ENCODE peak calls at places on chromosomes 4 and X, in four cellular contexts. G is K562, D is HL-60, Y is H1. E is an unnamed sample.

GRCh38 chr4:159503243-159503642 is 400.4 kb downstream of the RAPGEF2 start:
- DNase-seq in G (no peak), D (no peak), Y (peak; percentile 23), E (no peak)

GRCh38 chrX:118632862-118633261 is 94.5 kb upstream of the IL13RA1 start:
- DNase-seq in G (no peak), D (no peak), Y (no peak), E (no peak)

GRCh38 chrX:108332281-108332680 is 105.9 kb downstream of the COL4A6 start:
- DNase-seq in G (no peak), D (no peak), Y (no peak), E (no peak)

GRCh38 chrX:45351478-45351877 is 150.8 kb upstream of the DIPK2B start:
- DNase-seq in G (no peak), D (no peak), Y (no peak), E (no peak)

GRCh38 chr4:181796502-181796901 is 446.7 kb upstream of the TENM3 start:
- DNase-seq in G (no peak), D (no peak), Y (no peak), E (no peak)

GRCh38 chrX:43003204-43003565 is 225.2 kb upstream of the PPP1R2C start:
- DNase-seq in G (no peak), D (no peak), Y (no peak), E (no peak)

GRCh38 chrX:153539171-153539978 is 21.9 kb downstream of the ATP2B3 start:
- DNase-seq in G (peak; percentile 73), D (peak; percentile 22), Y (peak; percentile 31), E (peak; percentile 56)

GRCh38 chr4:138522366-138522765 is 280.2 kb upstream of the SLC7A11 start:
- DNase-seq in G (peak; percentile 24), D (no peak), Y (no peak), E (no peak)

GRCh38 chrX:10630320-10630719 is 9.9 kb upstream of the MID1 start:
- DNase-seq in G (no peak), D (no peak), Y (no peak), E (no peak)

GRCh38 chrX:124028177-124028576 is 66.7 kb downstream of the STAG2 start:
- DNase-seq in G (no peak), D (no peak), Y (no peak), E (no peak)

GRCh38 chr4:173530326-173531062 is 465 bp upstream of the HAND2 start:
- DNase-seq in G (no peak), D (no peak), Y (no peak), E (no peak)

GRCh38 chr4:173531085-173531965 is 1.3 kb upstream of the HAND2 start:
- DNase-seq in G (no peak), D (no peak), Y (no peak), E (no peak)

GRCh38 chr4:173527103-173527876 is 2.7 kb downstream of the HAND2 start:
- DNase-seq in G (no peak), D (no peak), Y (no peak), E (no peak)

GRCh38 chr4:173528378-173529321 is 1.4 kb downstream of the HAND2 start:
- DNase-seq in G (no peak), D (no peak), Y (no peak), E (no peak)

DNA sequence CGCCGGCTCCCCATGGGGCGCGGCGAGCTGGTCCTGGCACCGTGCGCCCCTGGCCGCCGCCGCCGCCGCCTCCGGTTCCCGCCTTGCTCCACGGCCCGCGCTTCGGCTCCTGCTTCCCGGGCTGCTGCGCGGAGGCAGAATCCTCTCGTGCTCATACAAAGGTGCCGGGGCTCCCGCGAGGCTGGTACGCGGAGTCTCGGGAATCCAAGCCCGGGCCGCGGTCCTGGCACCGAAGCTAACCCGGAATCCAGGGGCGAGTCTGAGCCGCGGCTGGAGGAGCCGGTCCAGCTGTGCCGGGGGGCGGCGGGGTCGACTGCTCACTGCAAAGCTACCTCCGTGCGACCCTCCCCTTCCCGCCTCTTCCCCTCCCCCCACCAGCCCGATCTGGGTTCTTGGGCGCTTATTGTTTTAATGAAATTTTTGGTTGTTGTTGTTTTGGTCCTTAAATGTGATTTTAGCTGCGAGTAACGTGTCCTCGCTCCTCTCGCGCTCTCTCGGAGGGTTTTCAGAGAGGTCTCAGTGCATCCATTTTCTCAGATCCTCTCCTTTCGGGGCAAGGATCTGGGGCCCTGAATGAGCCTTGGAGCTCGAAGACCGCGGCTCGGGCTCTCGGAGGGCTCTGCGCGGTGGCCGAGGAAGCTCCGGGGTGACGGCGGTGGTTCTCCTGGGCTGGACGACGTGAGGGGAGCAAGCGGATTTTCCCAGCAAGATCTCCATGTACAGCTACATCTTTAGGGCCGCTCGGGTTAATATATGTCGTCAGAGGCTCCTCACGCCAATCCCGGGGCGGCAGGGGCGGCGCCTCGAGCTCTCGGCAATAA is at the start of gene HAND2:
- DNase-seq in G (peak; percentile 59), D (no peak), Y (no peak), E (no peak)
- H3K4me3 ChIP-seq in G (peak within 1 kb of the TSS; percentile 51), D (peak within 1 kb of the TSS; percentile 47), Y (peak within 1 kb of the TSS; percentile 40), E (peak within 1 kb of the TSS; percentile 59)

GRCh38 chr4:128635141-128635911 is 174.2 kb upstream of the JADE1 start:
- DNase-seq in G (peak; percentile 41), D (no peak), Y (no peak), E (no peak)
- TF ChIP-seq POLR2AphosphoS5 in G (no peak), D (no peak), Y (no peak), E (peak; percentile 45)

GRCh38 chr4:186069734-186070133 is 778 bp downstream of the TLR3 start:
- DNase-seq in G (no peak), D (no peak), Y (no peak), E (no peak)
- H3K4me3 ChIP-seq in G (no peak overlapping the region), D (no peak overlapping the region), Y (no peak overlapping the region), E (peak overlapping the region; percentile 68)

DNA sequence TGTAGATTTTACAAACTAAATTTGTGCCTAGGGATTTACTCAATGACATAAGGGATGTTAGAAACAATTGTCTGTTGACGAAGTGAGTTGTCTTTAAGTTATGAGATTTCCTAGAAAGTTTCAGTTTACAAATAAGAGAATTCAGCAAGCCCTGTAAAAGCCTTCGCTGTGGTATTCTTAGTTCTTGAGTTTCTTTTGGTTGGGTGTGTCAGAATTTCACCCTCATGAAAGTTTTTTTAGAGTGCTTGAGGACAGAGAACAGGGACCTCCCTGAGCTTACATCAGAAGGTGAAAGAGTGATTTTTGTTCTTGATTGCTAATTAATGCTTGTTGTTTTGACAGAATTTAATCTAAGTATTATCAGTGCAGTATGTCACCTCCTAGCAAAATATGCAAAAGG is 2628.2 kb downstream of the ARAP2 start:
- DNase-seq in G (no peak), D (no peak), Y (no peak), E (no peak)
- TF ChIP-seq POLR2AphosphoS5 in G (no peak), D (no peak), Y (no peak), E (no peak)

DNA sequence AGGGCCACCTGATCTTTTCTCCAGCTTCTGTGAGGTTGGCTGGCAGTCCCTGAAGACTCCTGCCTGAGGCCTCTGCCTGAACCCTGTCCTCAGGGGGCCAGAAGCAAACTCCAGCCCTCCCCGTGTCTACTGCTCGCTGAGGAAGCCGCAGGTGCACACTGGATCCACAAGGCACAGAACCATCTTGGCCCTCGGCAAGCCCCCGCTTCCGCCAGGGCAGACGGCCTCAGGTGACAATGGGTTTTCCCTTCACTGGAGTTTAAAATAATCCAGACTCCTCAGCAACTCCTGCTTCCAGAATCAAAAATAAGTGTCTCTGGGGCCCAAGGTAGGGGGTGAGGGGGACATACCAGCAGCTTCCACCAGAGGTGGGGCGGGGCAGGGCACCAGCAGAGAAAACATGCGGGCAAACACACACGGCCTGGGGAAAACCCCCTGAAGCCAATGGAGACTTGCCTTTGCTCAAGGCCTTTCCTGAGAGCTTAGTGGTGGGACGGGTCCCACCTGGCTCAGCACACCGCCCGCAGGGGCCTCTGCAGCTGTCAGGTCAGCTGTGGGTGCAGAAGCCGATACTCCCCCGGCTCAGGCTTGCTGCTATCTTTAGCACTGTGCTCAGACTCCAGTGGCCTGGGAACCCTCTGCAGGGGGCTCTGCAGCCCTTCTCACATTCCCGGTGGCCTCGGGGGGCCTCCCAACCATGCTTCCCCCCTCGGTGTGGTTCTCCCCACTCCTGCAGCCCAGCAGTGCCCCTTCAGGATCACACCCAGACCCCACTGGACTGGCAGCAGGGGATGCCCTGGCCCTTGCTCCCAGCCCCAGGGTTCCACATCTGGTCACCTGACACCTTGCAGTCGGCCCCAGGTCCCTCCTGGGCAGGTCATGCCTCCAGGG is 1.9 kb downstream of the MYL5 start:
- DNase-seq in G (no peak), D (no peak), Y (no peak), E (no peak)
- H3K4me3 ChIP-seq in G (no peak overlapping the region), D (no peak overlapping the region), Y (no peak overlapping the region), E (no peak overlapping the region)

DNA sequence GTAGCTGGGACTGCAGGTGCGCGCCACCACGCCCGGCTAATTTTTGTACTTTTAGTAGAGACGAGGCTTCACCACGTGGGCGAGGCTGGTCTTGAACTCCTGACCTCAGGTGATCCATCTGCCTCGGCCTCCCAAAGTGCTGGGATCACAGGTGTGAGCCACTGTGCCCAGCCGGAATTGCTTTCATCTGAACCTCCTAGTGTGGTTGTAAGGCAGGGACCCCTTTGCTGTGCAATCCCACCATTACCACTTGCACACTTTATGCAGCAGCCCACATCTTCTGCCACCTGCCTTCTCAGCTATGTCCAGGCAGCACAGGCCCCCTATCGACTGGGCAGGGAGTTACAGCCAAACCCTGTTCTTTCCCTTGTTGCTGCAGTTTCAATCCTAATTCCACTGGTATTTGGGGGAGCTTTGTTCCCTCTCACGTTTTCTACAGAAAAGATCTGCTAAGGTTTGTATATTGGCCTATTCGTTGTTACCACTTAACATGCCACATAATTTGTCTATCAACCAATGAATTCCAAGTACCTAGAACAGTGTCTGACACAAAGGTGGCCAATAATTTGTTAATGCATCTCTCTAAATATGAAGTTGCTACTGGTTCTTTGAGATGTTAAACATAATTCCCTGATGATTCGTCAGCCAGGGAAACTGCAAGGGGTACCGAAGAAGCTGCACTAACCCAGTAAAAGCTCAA is 6.5 kb downstream of the RPL39 start:
- DNase-seq in G (peak; percentile 27), D (no peak), Y (peak; percentile 9), E (no peak)
- TF ChIP-seq POLR2AphosphoS5 in G (peak; percentile 48), D (peak; percentile 82), Y (peak; percentile 87), E (no peak)

GRCh38 chrX:131067216-131067615 is 9.1 kb downstream of the ARHGAP36 start:
- DNase-seq in G (no peak), D (no peak), Y (no peak), E (no peak)
- H3K4me3 ChIP-seq in G (no peak overlapping the region), D (no peak overlapping the region), Y (peak overlapping the region; percentile 52), E (no peak overlapping the region)

GRCh38 chr4:114867291-114867690 is 246.1 kb downstream of the NDST4 start:
- DNase-seq in G (no peak), D (no peak), Y (no peak), E (no peak)
- TF ChIP-seq POLR2AphosphoS5 in G (no peak), D (no peak), Y (no peak), E (no peak)

DNA sequence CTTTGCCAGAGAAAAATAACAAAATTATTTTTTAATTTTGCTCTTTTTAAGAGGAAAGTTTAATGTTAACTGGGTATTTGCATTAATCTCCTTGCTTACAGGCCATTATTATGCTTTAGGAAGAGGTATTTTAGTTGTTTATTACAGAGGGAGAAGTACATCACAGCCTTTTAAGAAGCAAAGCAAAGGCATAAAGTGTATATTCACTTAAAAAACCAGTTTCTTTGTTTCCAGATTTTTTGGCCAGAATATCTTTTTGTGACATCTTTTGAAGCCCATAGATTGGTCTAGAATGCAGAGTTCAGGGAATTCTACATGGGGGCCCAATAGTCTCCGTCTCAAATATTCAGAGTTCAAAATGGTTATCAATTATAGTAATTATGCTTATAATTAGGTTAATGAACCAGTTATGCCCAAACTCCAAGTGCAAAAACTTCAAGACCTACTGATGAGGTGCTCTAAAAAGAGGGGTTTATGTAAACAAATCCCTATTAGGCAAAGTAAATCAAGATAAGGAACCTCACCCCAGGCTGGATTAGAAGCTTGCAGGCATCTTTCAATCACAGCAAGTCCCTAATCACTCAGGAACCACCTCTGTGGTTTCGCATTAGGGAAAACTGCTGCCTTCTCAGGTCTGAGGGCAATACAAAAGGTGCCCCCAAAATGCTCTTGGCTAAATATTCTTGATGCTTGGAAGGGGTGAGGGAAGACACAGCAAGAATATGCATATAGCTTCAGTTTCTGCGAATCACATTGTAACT is 1.4 kb downstream of the CXXC4 start:
- DNase-seq in G (no peak), D (no peak), Y (no peak), E (no peak)
- H3K4me3 ChIP-seq in G (no peak overlapping the region), D (no peak overlapping the region), Y (no peak overlapping the region), E (no peak overlapping the region)